ENCODE peak calls at places on chromosomes 11 and 22, in nine cellular contexts. G, D, K, I, L, P, X, Y and A are unnamed samples.

GRCh38 chr22:41561788-41562187 is 978 bp downstream of the CSDC2 start:
- DNase-seq in G (no peak), D (no peak), K (no peak), I (no peak), L (no peak), P (no peak), X (no peak), Y (no peak), A (no peak)

GRCh38 chr22:33600595-33600994 is 319.7 kb downstream of the LARGE1 start:
- DNase-seq in G (no peak), D (no peak), K (no peak), I (no peak), L (no peak), P (no peak), X (no peak), Y (no peak), A (no peak)

GRCh38 chr11:72932132-72932570 is 117.9 kb downstream of the ATG16L2 start:
- DNase-seq in G (no peak), D (no peak), K (no peak), I (peak; percentile 8), L (no peak), P (no peak), X (no peak), Y (no peak), A (no peak)

GRCh38 chr11:12175694-12176241 is 65.4 kb downstream of the MICAL2 start:
- DNase-seq in G (no peak), D (no peak), K (no peak), I (peak; percentile 87), L (no peak), P (no peak), X (no peak), Y (peak; percentile 70), A (no peak)

GRCh38 chr11:6200975-6201374 is 2.0 kb downstream of the OR52W1 start:
- DNase-seq in G (no peak), D (no peak), K (peak; percentile 66), I (no peak), L (no peak), P (peak; percentile 52), X (no peak), Y (no peak), A (no peak)

GRCh38 chr11:2091786-2092463 is 47.3 kb downstream of the IGF2 start:
- DNase-seq in G (no peak), D (no peak), K (peak; percentile 46), I (no peak), L (no peak), P (no peak), X (no peak), Y (no peak), A (no peak)

GRCh38 chr11:15720460-15720859 is 605.7 kb downstream of the INSC start:
- DNase-seq in G (no peak), D (no peak), K (no peak), I (peak; percentile 23), L (no peak), P (no peak), X (no peak), Y (no peak), A (no peak)

GRCh38 chr22:43777204-43777671 is 34.9 kb downstream of the EFCAB6 start:
- DNase-seq in G (no peak), D (no peak), K (no peak), I (peak; percentile 59), L (no peak), P (no peak), X (no peak), Y (peak; percentile 44), A (no peak)

GRCh38 chr11:118370774-118371173 is 11.4 kb downstream of the UBE4A start:
- DNase-seq in G (no peak), D (no peak), K (no peak), I (no peak), L (no peak), P (no peak), X (no peak), Y (no peak), A (no peak)

GRCh38 chr11:115665958-115666357 is 161.7 kb upstream of the CADM1 start:
- DNase-seq in G (no peak), D (no peak), K (no peak), I (no peak), L (no peak), P (no peak), X (no peak), Y (peak; percentile 57), A (no peak)

GRCh38 chr11:67492069-67492727 is 9.4 kb downstream of the AIP start:
- DNase-seq in G (no peak), D (no peak), K (no peak), I (no peak), L (no peak), P (no peak), X (no peak), Y (no peak), A (no peak)

GRCh38 chr11:63940786-63941185 is 2.0 kb downstream of the NAA40 start:
- DNase-seq in G (no peak), D (no peak), K (no peak), I (no peak), L (no peak), P (no peak), X (no peak), Y (no peak), A (no peak)

GRCh38 chr22:40709752-40710413 is 30.6 kb downstream of the MCHR1 start:
- DNase-seq in G (no peak), D (no peak), K (no peak), I (no peak), L (peak; percentile 65), P (no peak), X (no peak), Y (peak; percentile 36), A (no peak)

GRCh38 chr22:22584722-22585121 is 25.7 kb upstream of the PRAME start:
- DNase-seq in G (no peak), D (no peak), K (no peak), I (no peak), L (no peak), P (no peak), X (no peak), Y (no peak), A (no peak)

GRCh38 chr11:115803341-115803740 is 299.1 kb upstream of the CADM1 start:
- DNase-seq in G (no peak), D (no peak), K (no peak), I (no peak), L (no peak), P (no peak), X (no peak), Y (no peak), A (no peak)

GRCh38 chr11:123654566-123655081 is at the start of gene SCN3B:
- DNase-seq in G (no peak), D (peak; percentile 88), K (peak; percentile 86), I (peak; percentile 26), L (peak; percentile 63), P (no peak), X (peak; percentile 14), Y (peak; percentile 88), A (peak; percentile 96)

GRCh38 chr11:110712643-110713468 is 619 bp upstream of the ARHGAP20 start:
- DNase-seq in G (no peak), D (peak; percentile 55), K (peak; percentile 60), I (no peak), L (no peak), P (peak; percentile 9), X (no peak), Y (peak; percentile 46), A (no peak)

GRCh38 chr22:33101550-33101949 is 43.4 kb upstream of the SYN3 start:
- DNase-seq in G (no peak), D (no peak), K (no peak), I (no peak), L (no peak), P (no peak), X (no peak), Y (no peak), A (no peak)

GRCh38 chr11:64060861-64061444 is 25.2 kb downstream of the FLRT1 start:
- DNase-seq in G (peak; percentile 29), D (peak; percentile 92), K (peak; percentile 72), I (no peak), L (no peak), P (peak; percentile 24), X (peak; percentile 30), Y (peak; percentile 93), A (peak; percentile 76)

GRCh38 chr11:67506426-67507032 is 1.4 kb upstream of the PITPNM1 start:
- DNase-seq in G (no peak), D (no peak), K (peak; percentile 65), I (no peak), L (no peak), P (no peak), X (no peak), Y (no peak), A (no peak)

GRCh38 chr11:87187930-87188329 is 150.2 kb downstream of the TMEM135 start:
- DNase-seq in G (no peak), D (no peak), K (no peak), I (no peak), L (no peak), P (no peak), X (no peak), Y (no peak), A (no peak)